ENCODE peak calls at places on chromosomes 3 and 15, in seven cellular contexts. One of them, this sample, is unnamed.

GRCh38 chr3:68972358-68972979 is 40.1 kb upstream of the TAFA4 start:
- DNase-seq in lower lobe of right lung: no peak
- DNase-seq in HepG2: peak; percentile 63
- DNase-seq in CD8-positive, alpha-beta T cell: peak; percentile 31
- DNase-seq in neuronal stem cell: peak; percentile 70
- DNase-seq in cardiac muscle cell: peak; percentile 75
- DNase-seq in MM.1S: peak; percentile 55
- DNase-seq in this sample: peak; percentile 67

GRCh38 chr3:133746722-133747086 is 511 bp downstream of the TF start:
- DNase-seq in HepG2: no peak
- DNase-seq in MM.1S: no peak
- DNase-seq in lower lobe of right lung: no peak
- DNase-seq in cardiac muscle cell: no peak
- DNase-seq in CD8-positive, alpha-beta T cell: no peak
- DNase-seq in neuronal stem cell: no peak
- DNase-seq in this sample: no peak

GRCh38 chr3:105504440-105504951 is 137.8 kb downstream of the ALCAM start:
- DNase-seq in HepG2: no peak
- DNase-seq in lower lobe of right lung: no peak
- DNase-seq in neuronal stem cell: no peak
- DNase-seq in cardiac muscle cell: no peak
- DNase-seq in CD8-positive, alpha-beta T cell: no peak
- DNase-seq in MM.1S: no peak
- DNase-seq in this sample: no peak

GRCh38 chr15:59060348-59060747 is 44.6 kb upstream of the CCNB2 start:
- DNase-seq in cardiac muscle cell: no peak
- DNase-seq in MM.1S: no peak
- DNase-seq in CD8-positive, alpha-beta T cell: no peak
- DNase-seq in HepG2: no peak
- DNase-seq in neuronal stem cell: no peak
- DNase-seq in lower lobe of right lung: no peak
- DNase-seq in this sample: no peak

GRCh38 chr3:70247955-70248354 is 64.5 kb downstream of the MDFIC2 start:
- DNase-seq in MM.1S: no peak
- DNase-seq in neuronal stem cell: no peak
- DNase-seq in cardiac muscle cell: no peak
- DNase-seq in HepG2: no peak
- DNase-seq in CD8-positive, alpha-beta T cell: no peak
- DNase-seq in lower lobe of right lung: no peak
- DNase-seq in this sample: no peak

GRCh38 chr3:184563569-184563925 is 2.0 kb downstream of the EPHB3 start:
- DNase-seq in HepG2: no peak
- DNase-seq in cardiac muscle cell: no peak
- DNase-seq in neuronal stem cell: no peak
- DNase-seq in CD8-positive, alpha-beta T cell: no peak
- DNase-seq in MM.1S: no peak
- DNase-seq in lower lobe of right lung: no peak
- DNase-seq in this sample: no peak

GRCh38 chr3:34387831-34388564 is 589.6 kb downstream of the PDCD6IP start:
- DNase-seq in HepG2: no peak
- DNase-seq in MM.1S: no peak
- DNase-seq in neuronal stem cell: no peak
- DNase-seq in CD8-positive, alpha-beta T cell: no peak
- DNase-seq in lower lobe of right lung: no peak
- DNase-seq in cardiac muscle cell: no peak
- DNase-seq in this sample: no peak

GRCh38 chr15:62212746-62213145 is 47.7 kb upstream of the C2CD4B start:
- DNase-seq in cardiac muscle cell: no peak
- DNase-seq in MM.1S: peak; percentile 61
- DNase-seq in neuronal stem cell: no peak
- DNase-seq in HepG2: no peak
- DNase-seq in CD8-positive, alpha-beta T cell: no peak
- DNase-seq in lower lobe of right lung: no peak
- DNase-seq in this sample: no peak

GRCh38 chr3:48696156-48696555 is 10.4 kb upstream of the NCKIPSD start:
- DNase-seq in neuronal stem cell: no peak
- DNase-seq in lower lobe of right lung: no peak
- DNase-seq in HepG2: no peak
- DNase-seq in CD8-positive, alpha-beta T cell: no peak
- DNase-seq in MM.1S: no peak
- DNase-seq in cardiac muscle cell: no peak
- DNase-seq in this sample: no peak

GRCh38 chr3:38006031-38006430 is 15.4 kb downstream of the VILL start:
- DNase-seq in neuronal stem cell: no peak
- DNase-seq in CD8-positive, alpha-beta T cell: no peak
- DNase-seq in MM.1S: no peak
- DNase-seq in HepG2: no peak
- DNase-seq in cardiac muscle cell: no peak
- DNase-seq in lower lobe of right lung: peak; percentile 32
- DNase-seq in this sample: no peak

GRCh38 chr15:64096486-64097431 is 977 bp downstream of the SNX1 start:
- DNase-seq in cardiac muscle cell: peak; percentile 55
- DNase-seq in HepG2: no peak
- DNase-seq in neuronal stem cell: no peak
- DNase-seq in CD8-positive, alpha-beta T cell: no peak
- DNase-seq in MM.1S: peak; percentile 17
- DNase-seq in lower lobe of right lung: no peak
- DNase-seq in this sample: peak; percentile 30

GRCh38 chr3:134333522-134334181 is 40.6 kb downstream of the AMOTL2 start:
- DNase-seq in neuronal stem cell: peak; percentile 72
- DNase-seq in HepG2: peak; percentile 45
- DNase-seq in lower lobe of right lung: no peak
- DNase-seq in CD8-positive, alpha-beta T cell: no peak
- DNase-seq in MM.1S: no peak
- DNase-seq in cardiac muscle cell: peak; percentile 77
- DNase-seq in this sample: peak; percentile 69

GRCh38 chr3:188218571-188218970 is 64.6 kb downstream of the LPP start:
- DNase-seq in CD8-positive, alpha-beta T cell: no peak
- DNase-seq in MM.1S: no peak
- DNase-seq in neuronal stem cell: no peak
- DNase-seq in HepG2: no peak
- DNase-seq in lower lobe of right lung: no peak
- DNase-seq in cardiac muscle cell: no peak
- DNase-seq in this sample: no peak

GRCh38 chr15:90654233-90655124 is 62.7 kb upstream of the BLM start:
- DNase-seq in CD8-positive, alpha-beta T cell: no peak
- DNase-seq in neuronal stem cell: no peak
- DNase-seq in HepG2: no peak
- DNase-seq in lower lobe of right lung: no peak
- DNase-seq in MM.1S: no peak
- DNase-seq in cardiac muscle cell: peak; percentile 11
- DNase-seq in this sample: no peak

GRCh38 chr15:67953286-67953685 is 100.8 kb upstream of the PIAS1 start:
- DNase-seq in MM.1S: no peak
- DNase-seq in cardiac muscle cell: no peak
- DNase-seq in HepG2: no peak
- DNase-seq in lower lobe of right lung: no peak
- DNase-seq in neuronal stem cell: no peak
- DNase-seq in CD8-positive, alpha-beta T cell: no peak
- DNase-seq in this sample: no peak

GRCh38 chr3:138451595-138452162 is 17.3 kb downstream of the ESYT3 start:
- DNase-seq in cardiac muscle cell: no peak
- DNase-seq in lower lobe of right lung: peak; percentile 34
- DNase-seq in neuronal stem cell: no peak
- DNase-seq in HepG2: no peak
- DNase-seq in CD8-positive, alpha-beta T cell: no peak
- DNase-seq in MM.1S: no peak
- DNase-seq in this sample: no peak

GRCh38 chr3:53089511-53089910 is 40.7 kb downstream of the RFT1 start:
- DNase-seq in cardiac muscle cell: peak; percentile 64
- DNase-seq in neuronal stem cell: no peak
- DNase-seq in HepG2: no peak
- DNase-seq in MM.1S: no peak
- DNase-seq in CD8-positive, alpha-beta T cell: no peak
- DNase-seq in lower lobe of right lung: no peak
- DNase-seq in this sample: no peak

GRCh38 chr3:152113413-152113812 is 155.3 kb upstream of the MBNL1 start:
- DNase-seq in cardiac muscle cell: peak; percentile 40
- DNase-seq in neuronal stem cell: no peak
- DNase-seq in lower lobe of right lung: no peak
- DNase-seq in CD8-positive, alpha-beta T cell: no peak
- DNase-seq in MM.1S: no peak
- DNase-seq in HepG2: no peak
- DNase-seq in this sample: no peak

GRCh38 chr3:186786810-186787375 is 3.5 kb downstream of the EIF4A2 start:
- DNase-seq in CD8-positive, alpha-beta T cell: no peak
- DNase-seq in lower lobe of right lung: no peak
- DNase-seq in cardiac muscle cell: no peak
- DNase-seq in HepG2: no peak
- DNase-seq in neuronal stem cell: no peak
- DNase-seq in MM.1S: peak; percentile 42
- DNase-seq in this sample: no peak
- H3K4me3 ChIP-seq in CD8-positive, alpha-beta T cell: no peak overlapping the region
- H3K4me3 ChIP-seq in lower lobe of right lung: peak overlapping the region; percentile 11
- H3K4me3 ChIP-seq in cardiac muscle cell: no peak overlapping the region
- H3K4me3 ChIP-seq in HepG2: peak overlapping the region; percentile 22
- H3K4me3 ChIP-seq in neuronal stem cell: no peak overlapping the region
- H3K4me3 ChIP-seq in MM.1S: peak overlapping the region; percentile 98
- H3K4me3 ChIP-seq in this sample: peak overlapping the region; percentile 77

GRCh38 chr3:15982243-15982642 is 184.5 kb upstream of the ANKRD28 start:
- DNase-seq in HepG2: no peak
- DNase-seq in CD8-positive, alpha-beta T cell: no peak
- DNase-seq in neuronal stem cell: no peak
- DNase-seq in MM.1S: no peak
- DNase-seq in lower lobe of right lung: no peak
- DNase-seq in cardiac muscle cell: no peak
- DNase-seq in this sample: no peak
- H3K27ac ChIP-seq in HepG2: no peak overlapping the region
- H3K27ac ChIP-seq in CD8-positive, alpha-beta T cell: no peak overlapping the region
- H3K27ac ChIP-seq in neuronal stem cell: peak overlapping the region; percentile 16
- H3K27ac ChIP-seq in MM.1S: no peak overlapping the region
- H3K27ac ChIP-seq in lower lobe of right lung: no peak overlapping the region
- H3K27ac ChIP-seq in cardiac muscle cell: no peak overlapping the region
- H3K27ac ChIP-seq in this sample: no peak overlapping the region

GRCh38 chr3:44832965-44833364 is 28.7 kb upstream of the TMEM42 start:
- DNase-seq in HepG2: no peak
- DNase-seq in neuronal stem cell: no peak
- DNase-seq in lower lobe of right lung: no peak
- DNase-seq in MM.1S: no peak
- DNase-seq in CD8-positive, alpha-beta T cell: no peak
- DNase-seq in cardiac muscle cell: no peak
- DNase-seq in this sample: no peak

GRCh38 chr3:44832032-44832431 is 29.7 kb upstream of the TMEM42 start:
- DNase-seq in CD8-positive, alpha-beta T cell: no peak
- DNase-seq in lower lobe of right lung: no peak
- DNase-seq in MM.1S: no peak
- DNase-seq in neuronal stem cell: no peak
- DNase-seq in cardiac muscle cell: no peak
- DNase-seq in HepG2: no peak
- DNase-seq in this sample: no peak

GRCh38 chr3:44831241-44831640 is 30.5 kb upstream of the TMEM42 start:
- DNase-seq in HepG2: no peak
- DNase-seq in neuronal stem cell: no peak
- DNase-seq in lower lobe of right lung: no peak
- DNase-seq in CD8-positive, alpha-beta T cell: no peak
- DNase-seq in MM.1S: no peak
- DNase-seq in cardiac muscle cell: no peak
- DNase-seq in this sample: no peak

GRCh38 chr3:44835684-44836083 is 26.0 kb upstream of the TMEM42 start:
- DNase-seq in cardiac muscle cell: no peak
- DNase-seq in MM.1S: no peak
- DNase-seq in HepG2: no peak
- DNase-seq in lower lobe of right lung: no peak
- DNase-seq in neuronal stem cell: no peak
- DNase-seq in CD8-positive, alpha-beta T cell: no peak
- DNase-seq in this sample: no peak

DNA sequence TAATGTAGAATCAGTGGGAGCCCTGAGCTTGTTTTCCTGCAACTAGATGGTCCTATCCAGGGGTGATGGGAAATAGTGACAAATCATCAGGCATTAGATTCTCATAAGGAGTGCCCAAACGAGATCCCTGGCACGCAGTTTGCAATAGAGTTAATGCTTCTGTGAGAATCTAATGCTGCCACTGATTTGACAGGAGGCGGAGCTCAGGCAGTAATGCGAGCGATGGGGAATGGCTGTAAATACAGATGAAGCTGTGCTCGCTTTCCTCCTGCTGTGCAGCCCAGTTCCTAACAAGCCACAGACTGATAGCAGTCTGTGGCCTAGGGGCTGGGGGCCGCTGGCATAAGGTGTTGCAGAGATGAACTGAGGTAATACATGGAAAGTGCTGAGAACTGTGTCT is 28.3 kb upstream of the TMEM42 start:
- DNase-seq in cardiac muscle cell: no peak
- DNase-seq in MM.1S: no peak
- DNase-seq in neuronal stem cell: no peak
- DNase-seq in HepG2: no peak
- DNase-seq in CD8-positive, alpha-beta T cell: no peak
- DNase-seq in lower lobe of right lung: no peak
- DNase-seq in this sample: no peak
- H3K4me3 ChIP-seq in cardiac muscle cell: no peak overlapping the region
- H3K4me3 ChIP-seq in MM.1S: no peak overlapping the region
- H3K4me3 ChIP-seq in neuronal stem cell: no peak overlapping the region
- H3K4me3 ChIP-seq in HepG2: no peak overlapping the region
- H3K4me3 ChIP-seq in CD8-positive, alpha-beta T cell: no peak overlapping the region
- H3K4me3 ChIP-seq in lower lobe of right lung: no peak overlapping the region
- H3K4me3 ChIP-seq in this sample: no peak overlapping the region

GRCh38 chr3:125055913-125056705 is at the start of gene HEG1:
- DNase-seq in neuronal stem cell: peak; percentile 74
- DNase-seq in lower lobe of right lung: peak; percentile 91
- DNase-seq in cardiac muscle cell: peak; percentile 94
- DNase-seq in HepG2: peak; percentile 55
- DNase-seq in MM.1S: peak; percentile 69
- DNase-seq in CD8-positive, alpha-beta T cell: peak; percentile 77
- DNase-seq in this sample: peak; percentile 75
- H3K27ac ChIP-seq in neuronal stem cell: no peak within 1 kb of the TSS
- H3K27ac ChIP-seq in lower lobe of right lung: peak within 1 kb of the TSS; percentile 88
- H3K27ac ChIP-seq in cardiac muscle cell: peak within 1 kb of the TSS; percentile 40
- H3K27ac ChIP-seq in HepG2: peak within 1 kb of the TSS; percentile 69
- H3K27ac ChIP-seq in MM.1S: no peak within 1 kb of the TSS
- H3K27ac ChIP-seq in CD8-positive, alpha-beta T cell: peak within 1 kb of the TSS; percentile 62
- H3K27ac ChIP-seq in this sample: peak within 1 kb of the TSS; percentile 93

GRCh38 chr3:32817195-32817560 is 619 bp upstream of the TRIM71 start:
- DNase-seq in cardiac muscle cell: no peak
- DNase-seq in lower lobe of right lung: no peak
- DNase-seq in neuronal stem cell: no peak
- DNase-seq in CD8-positive, alpha-beta T cell: no peak
- DNase-seq in MM.1S: no peak
- DNase-seq in HepG2: no peak
- DNase-seq in this sample: no peak
- H3K4me3 ChIP-seq in cardiac muscle cell: peak overlapping the region; percentile 48
- H3K4me3 ChIP-seq in lower lobe of right lung: peak overlapping the region; percentile 59
- H3K4me3 ChIP-seq in neuronal stem cell: peak overlapping the region; percentile 94
- H3K4me3 ChIP-seq in CD8-positive, alpha-beta T cell: peak overlapping the region; percentile 27
- H3K4me3 ChIP-seq in MM.1S: no peak overlapping the region
- H3K4me3 ChIP-seq in HepG2: peak overlapping the region; percentile 98
- H3K4me3 ChIP-seq in this sample: peak overlapping the region; percentile 50

DNA sequence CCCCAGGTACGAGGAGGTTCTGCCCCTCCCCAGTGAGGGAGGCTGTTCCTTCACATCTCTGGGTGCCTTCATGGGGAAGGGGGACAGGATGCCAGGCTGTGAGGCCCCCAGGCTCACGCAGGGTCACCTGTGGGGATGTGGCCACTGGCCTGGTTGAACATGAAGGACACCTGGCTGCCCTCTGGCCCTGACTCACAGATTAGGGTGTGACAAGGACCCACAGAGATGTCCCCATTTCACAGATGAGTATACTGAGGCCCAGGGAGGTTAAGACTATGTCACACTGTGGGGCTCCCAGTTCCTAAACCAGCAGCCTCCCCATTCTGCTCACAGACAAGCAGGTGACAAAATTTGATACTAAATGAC is 42.4 kb downstream of the PCSK6 start:
- DNase-seq in MM.1S: no peak
- DNase-seq in neuronal stem cell: no peak
- DNase-seq in HepG2: no peak
- DNase-seq in CD8-positive, alpha-beta T cell: no peak
- DNase-seq in cardiac muscle cell: no peak
- DNase-seq in lower lobe of right lung: no peak
- DNase-seq in this sample: no peak
- H3K27ac ChIP-seq in MM.1S: no peak overlapping the region
- H3K27ac ChIP-seq in neuronal stem cell: no peak overlapping the region
- H3K27ac ChIP-seq in HepG2: peak overlapping the region; percentile 86
- H3K27ac ChIP-seq in CD8-positive, alpha-beta T cell: no peak overlapping the region
- H3K27ac ChIP-seq in cardiac muscle cell: no peak overlapping the region
- H3K27ac ChIP-seq in lower lobe of right lung: no peak overlapping the region
- H3K27ac ChIP-seq in this sample: no peak overlapping the region

This sample was measured in A673.